ENCODE peak calls at places on chromosomes 6 and 20, in four cellular contexts. F is kidney, Y is psoas muscle, P is brain microvascular endothelial cell. H is an unnamed sample.

GRCh38 chr6:39381535-39382140 is 59.1 kb upstream of the KCNK16 start:
- DNase-seq in F (no peak), Y (no peak), P (no peak), H (no peak)

GRCh38 chr20:61161649-61162210 is 90.3 kb upstream of the CDH4 start:
- DNase-seq in F (no peak), Y (no peak), P (no peak), H (no peak)

GRCh38 chr6:165811512-165811911 is 148.5 kb upstream of the PDE10A start:
- DNase-seq in F (no peak), Y (no peak), P (no peak), H (no peak)

GRCh38 chr6:166413491-166413951 is 30.8 kb upstream of the MPC1 start:
- DNase-seq in F (peak), Y (no peak), P (no peak), H (no peak)

GRCh38 chr6:17881085-17881883 is 106.2 kb downstream of the KIF13A start:
- DNase-seq in F (no peak), Y (no peak), P (no peak), H (no peak)

GRCh38 chr20:46990017-46990810 is 95.6 kb downstream of the EYA2 start:
- DNase-seq in F (no peak), Y (no peak), P (no peak), H (no peak)

GRCh38 chr6:128063850-128064539 is 163.1 kb upstream of the THEMIS start:
- DNase-seq in F (no peak), Y (no peak), P (no peak), H (no peak)

GRCh38 chr6:138004423-138005287 is 102.6 kb downstream of the PERP start:
- DNase-seq in F (no peak), Y (no peak), P (peak), H (peak)

GRCh38 chr20:11719153-11719552 is 198.5 kb upstream of the BTBD3 start:
- DNase-seq in F (no peak), Y (no peak), P (no peak), H (no peak)

GRCh38 chr6:90000864-90001731 is 106.8 kb downstream of the GJA10 start:
- DNase-seq in F (no peak), Y (no peak), P (no peak), H (no peak)

GRCh38 chr20:44698351-44698750 is 16.8 kb upstream of the CCN5 start:
- DNase-seq in F (no peak), Y (no peak), P (no peak), H (no peak)

GRCh38 chr6:24775520-24776058 is 852 bp downstream of the GMNN start:
- DNase-seq in F (no peak), Y (no peak), P (peak), H (peak)

GRCh38 chr20:59037386-59037785 is 5.2 kb downstream of the PRELID3B start:
- DNase-seq in F (no peak), Y (no peak), P (no peak), H (no peak)

GRCh38 chr20:711526-711925 is 35.9 kb upstream of the SCRT2 start:
- DNase-seq in F (no peak), Y (no peak), P (no peak), H (no peak)

GRCh38 chr6:112207773-112208172 is 46.6 kb downstream of the LAMA4 start:
- DNase-seq in F (no peak), Y (no peak), P (no peak), H (peak)

GRCh38 chr20:23255658-23256385 is 94.8 kb upstream of the NXT1 start:
- DNase-seq in F (no peak), Y (no peak), P (no peak), H (peak)

GRCh38 chr6:80210618-80211017 is 104.1 kb downstream of the BCKDHB start:
- DNase-seq in F (no peak), Y (no peak), P (no peak), H (peak)

DNA sequence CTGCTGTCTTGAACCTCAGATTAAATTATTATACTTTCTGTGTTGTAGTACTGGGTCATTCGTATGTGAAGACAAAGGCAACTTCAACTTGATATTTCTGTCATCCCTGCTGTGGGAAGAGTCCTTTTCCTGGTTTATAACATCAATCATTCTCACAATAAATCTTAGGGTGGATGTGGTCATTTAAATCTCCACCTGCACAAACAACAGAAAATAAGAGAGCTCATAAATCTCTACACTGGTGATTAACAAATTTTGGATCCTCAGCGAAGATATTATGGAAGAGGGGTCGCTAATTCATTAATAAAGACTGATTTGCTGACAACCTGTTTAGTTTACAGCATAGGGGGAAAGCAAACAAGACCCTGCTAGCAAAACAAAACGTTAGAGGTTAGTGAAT is 1.4 kb upstream of the TCF21 start:
- DNase-seq in F (no peak), Y (no peak), P (no peak), H (no peak)
- H3K27ac ChIP-seq in F (no peak), Y (no peak), P (no peak), H (no peak)

GRCh38 chr6:12436683-12437082 is 146.5 kb downstream of the EDN1 start:
- DNase-seq in F (no peak), Y (no peak), P (no peak), H (no peak)
- H3K4me3 ChIP-seq in F (no peak), Y (no peak), P (no peak), H (no peak)

GRCh38 chr6:91167846-91168245 is 581.0 kb upstream of the MAP3K7 start:
- DNase-seq in F (no peak), Y (no peak), P (no peak), H (no peak)
- TF ChIP-seq CTCF in F (no peak), Y (no peak), P (peak), H (peak)

GRCh38 chr6:82246370-82246769 is 1.2 kb downstream of the IBTK start:
- DNase-seq in F (no peak), Y (no peak), P (no peak), H (no peak)
- H3K27ac ChIP-seq in F (peak), Y (peak), P (peak), H (peak)

GRCh38 chr6:33633462-33634158 is 12.5 kb downstream of the ITPR3 start:
- DNase-seq in F (peak), Y (peak), P (no peak), H (peak)

GRCh38 chr6:33633084-33633461 is 12.0 kb downstream of the ITPR3 start:
- DNase-seq in F (no peak), Y (no peak), P (no peak), H (no peak)

GRCh38 chr6:33634203-33634727 is 13.1 kb downstream of the ITPR3 start:
- DNase-seq in F (peak), Y (no peak), P (no peak), H (peak)

GRCh38 chr6:33636655-33637054 is 15.5 kb downstream of the ITPR3 start:
- DNase-seq in F (no peak), Y (no peak), P (no peak), H (no peak)

GRCh38 chr6:33634986-33635385 is 13.9 kb downstream of the ITPR3 start:
- DNase-seq in F (no peak), Y (no peak), P (no peak), H (no peak)
- H3K4me3 ChIP-seq in F (no peak), Y (no peak), P (no peak), H (no peak)

H was measured in cardiac muscle cell.